ENCODE peak calls at places on chromosomes 6 and 20, in four cellular contexts. Q, U, K and O are unnamed samples. For H3K9me3, the result is how much of the 10 kb centered on the place peaks cover.

GRCh38 chr6:107444277-107444676 is 15.1 kb downstream of the PDSS2 start:
- DNase-seq in U (no peak), K (no peak), Q (no peak), O (no peak)

GRCh38 chr6:113969888-113970807 is 800 bp downstream of the HDAC2 start:
- DNase-seq in U (peak), Q (peak), K (peak), O (peak)

GRCh38 chr6:24778121-24778520 is 3.4 kb downstream of the GMNN start:
- DNase-seq in K (no peak), Q (no peak), U (no peak), O (no peak)

GRCh38 chr6:118748311-118749062 is 97.1 kb upstream of the CEP85L start:
- DNase-seq in Q (peak), K (peak), U (peak), O (peak)

GRCh38 chr20:1900321-1900791 is 5.1 kb downstream of the SIRPA start:
- DNase-seq in Q (peak), K (peak), U (no peak), O (peak)

GRCh38 chr6:122268394-122268793 is 131.1 kb upstream of the HSF2 start:
- DNase-seq in U (no peak), K (no peak), Q (no peak), O (no peak)

GRCh38 chr6:104956663-104957294 is at the start of gene LIN28B:
- DNase-seq in K (no peak), U (no peak), Q (no peak), O (peak)

GRCh38 chr6:7243188-7243942 is 69.6 kb downstream of the SSR1 start:
- DNase-seq in K (peak), Q (peak), U (no peak), O (peak)

GRCh38 chr20:53805895-53806384 is 212.3 kb upstream of the ZNF217 start:
- DNase-seq in K (no peak), Q (peak), U (no peak), O (no peak)

GRCh38 chr6:34795836-34796425 is 4.0 kb downstream of the BLTP3A start:
- DNase-seq in U (no peak), K (no peak), Q (peak), O (no peak)

DNA sequence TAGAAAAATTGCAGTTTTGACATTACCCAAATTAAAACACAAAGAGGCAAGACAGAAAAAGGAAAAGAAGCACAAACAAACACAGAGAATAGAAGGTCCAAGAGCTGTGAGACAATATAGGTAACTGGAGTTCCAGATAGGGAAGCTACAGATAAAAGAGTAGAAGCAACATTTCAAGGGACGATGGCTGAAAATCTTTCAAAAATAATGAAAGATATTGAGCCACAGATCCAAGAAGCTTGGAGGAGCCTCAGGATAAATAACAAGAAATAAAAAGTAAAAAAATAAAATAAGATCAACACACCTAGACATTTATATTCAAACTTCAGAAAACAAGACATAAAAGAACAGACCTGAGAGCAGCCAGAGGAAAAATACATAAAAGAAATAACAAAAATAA is 164.9 kb downstream of the FNDC1 start:
- DNase-seq in Q (no peak), U (no peak), K (no peak), O (no peak)
- H3K9me3 ChIP-seq in Q (under half), U (under half), K (under half), O (under half)

GRCh38 chr6:167574431-167575097 is 249.7 kb downstream of the TTLL2 start:
- DNase-seq in U (no peak), K (no peak), Q (no peak), O (peak)
- H3K9me3 ChIP-seq in U (under half), K (under half), Q (under half), O (under half)

DNA sequence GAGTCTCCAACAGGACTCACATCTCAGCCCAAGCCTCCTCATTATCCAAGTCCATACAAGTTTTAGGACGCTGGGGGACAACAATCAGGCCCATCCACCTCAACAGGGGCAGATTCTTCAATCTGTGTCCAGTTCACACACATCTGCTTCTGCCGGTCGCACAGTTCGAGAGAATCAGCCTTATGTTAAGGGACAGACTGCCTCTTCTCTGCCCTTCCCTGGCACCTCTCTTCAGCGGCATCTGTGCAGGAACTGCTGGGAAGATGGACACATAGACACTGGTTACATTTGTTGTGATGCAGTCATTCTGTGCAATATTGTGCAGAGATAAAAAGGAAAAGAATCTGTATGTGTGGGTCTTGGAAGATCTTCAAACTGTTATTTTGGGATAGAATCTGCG is 21.0 kb downstream of the ULBP1 start:
- DNase-seq in K (no peak), U (no peak), Q (no peak), O (no peak)
- H3K9me3 ChIP-seq in K (under half), U (under half), Q (under half), O (under half)

GRCh38 chr6:77036400-77036799 is 426.9 kb downstream of the HTR1B start:
- DNase-seq in K (no peak), U (no peak), Q (no peak), O (no peak)

GRCh38 chr6:77040566-77041195 is 422.6 kb downstream of the HTR1B start:
- DNase-seq in Q (no peak), U (no peak), K (no peak), O (no peak)

GRCh38 chr6:77037439-77037838 is 425.9 kb downstream of the HTR1B start:
- DNase-seq in K (no peak), Q (no peak), U (no peak), O (no peak)

GRCh38 chr6:77034161-77034560 is 429.1 kb downstream of the HTR1B start:
- DNase-seq in K (no peak), Q (no peak), U (no peak), O (peak)

GRCh38 chr6:77038801-77039200 is 424.5 kb downstream of the HTR1B start:
- DNase-seq in K (no peak), U (no peak), Q (peak), O (no peak)
- H3K9me3 ChIP-seq in K (under half), U (under half), Q (under half), O (under half)

DNA sequence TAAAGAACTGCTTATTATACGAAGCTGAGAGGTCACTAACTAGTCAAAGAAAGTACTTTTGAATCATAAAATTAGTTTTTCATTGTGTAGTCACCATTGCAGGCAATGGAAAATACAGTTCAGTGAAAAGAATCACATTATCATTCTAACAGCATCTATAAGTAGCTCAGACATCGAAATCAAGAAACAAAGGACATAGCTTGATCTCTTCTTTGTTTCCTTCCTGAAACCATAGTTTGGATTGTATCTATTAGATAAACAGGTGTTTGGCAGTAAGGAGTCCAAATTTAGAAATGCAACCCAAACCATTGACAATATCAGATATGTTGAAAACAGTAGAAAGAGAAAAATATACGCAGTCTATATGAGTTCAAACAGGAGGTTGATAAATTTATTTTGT is 697.3 kb downstream of the TFAP2A start:
- DNase-seq in K (no peak), U (no peak), Q (no peak), O (no peak)
- H3K9me3 ChIP-seq in K (under half), U (under half), Q (under half), O (under half)

GRCh38 chr6:53786832-53787231 is 8.0 kb upstream of the LRRC1 start:
- DNase-seq in Q (no peak), U (no peak), K (no peak), O (no peak)
- H3K9me3 ChIP-seq in Q (under half), U (under half), K (under half), O (under half)

DNA sequence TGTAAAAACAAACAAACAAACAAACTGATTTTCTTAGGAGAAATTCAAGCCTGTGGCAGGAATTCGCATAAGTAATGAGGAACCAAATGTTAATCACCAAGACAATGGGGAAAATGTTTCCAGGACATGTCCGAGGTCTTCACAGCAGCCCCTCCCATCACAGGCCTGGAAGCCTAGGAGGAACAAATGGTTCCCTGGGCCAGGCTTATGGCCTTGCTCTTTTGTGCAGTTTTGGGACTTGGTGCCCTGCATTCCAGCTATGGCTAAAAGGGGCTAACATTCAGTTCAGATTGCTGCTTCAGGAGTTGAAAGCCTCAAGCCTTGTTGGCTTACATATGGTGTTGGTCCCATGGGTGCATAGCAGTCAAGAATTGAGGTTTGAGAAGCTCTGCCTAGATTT is 1372.7 kb upstream of the CITED2 start:
- DNase-seq in K (no peak), Q (no peak), U (no peak), O (no peak)
- H3K9me3 ChIP-seq in K (under half), Q (under half), U (under half), O (under half)

DNA sequence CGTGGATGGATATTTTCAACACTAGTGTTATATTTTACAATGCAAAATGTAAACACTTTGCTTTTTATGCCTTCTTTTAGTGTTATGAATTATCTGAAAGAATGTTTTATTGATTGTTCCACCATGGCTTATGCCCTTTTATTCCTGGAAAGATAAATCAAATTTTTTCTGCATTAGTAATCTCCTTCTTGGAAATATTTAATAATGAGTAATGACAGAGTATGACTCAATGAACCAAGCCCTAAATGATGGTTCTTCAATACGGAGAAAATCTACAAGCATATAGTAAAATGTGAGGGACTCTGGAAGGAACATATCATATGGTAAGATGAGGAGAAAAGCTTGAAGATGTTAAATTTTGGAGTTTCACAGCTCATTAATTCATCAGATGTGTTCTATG is 929.6 kb downstream of the C6orf118 start:
- DNase-seq in K (no peak), Q (peak), U (no peak), O (no peak)
- H3K9me3 ChIP-seq in K (under half), Q (under half), U (under half), O (under half)